ENCODE peak calls at places on chromosomes 2 and 18, in nine cellular contexts. D is GM12891; X is stimulated activated CD4-positive, alpha-beta T cell treated with anti-CD3 and anti-CD28 coated beads, Interleukin-1b, Interleukin-23, amount 100 ng/mL, for 4 hours; Q is CD8-positive, alpha-beta memory T cell; K is GM03348; A is NCI-H510A; H is T-helper 2 cell; Y is Right ventricle myocardium superior; C is RWPE1. B is an unnamed sample.

GRCh38 chr2:218406209-218406948 is 6.7 kb downstream of the CTDSP1 start:
- DNase-seq in Y (peak), H (peak), Q (peak), A (peak), X (peak), C (peak), D (peak), K (peak), B (peak)

GRCh38 chr18:74289137-74289536 is 2.6 kb downstream of the CYB5A start:
- DNase-seq in D (no peak), X (no peak), K (peak), H (no peak), Y (no peak), Q (no peak), A (no peak), C (no peak), B (no peak)

GRCh38 chr2:173909846-173910245 is 55.3 kb downstream of the SP3 start:
- DNase-seq in A (no peak), K (no peak), Y (no peak), H (no peak), C (no peak), X (no peak), D (no peak), Q (no peak), B (no peak)

GRCh38 chr2:34368304-34368703 is 769.2 kb upstream of the FAM98A start:
- DNase-seq in Q (no peak), K (no peak), A (no peak), X (no peak), D (no peak), H (no peak), Y (no peak), C (no peak), B (no peak)

GRCh38 chr2:225177098-225177497 is 134.8 kb upstream of the DOCK10 start:
- DNase-seq in Q (no peak), K (peak), H (no peak), A (no peak), X (no peak), Y (no peak), C (no peak), D (no peak), B (peak)

GRCh38 chr18:68648191-68648590 is 66.7 kb downstream of the TMX3 start:
- DNase-seq in K (no peak), Q (no peak), Y (no peak), C (no peak), H (no peak), D (no peak), A (no peak), X (no peak), B (no peak)

GRCh38 chr2:24505534-24505933 is 14.5 kb downstream of the NCOA1 start:
- DNase-seq in C (no peak), H (no peak), D (no peak), Y (no peak), Q (no peak), X (no peak), A (no peak), K (no peak), B (no peak)

GRCh38 chr18:73283788-73284187 is 416.0 kb upstream of the NETO1 start:
- DNase-seq in D (no peak), A (no peak), H (no peak), Q (no peak), K (no peak), Y (no peak), C (no peak), X (no peak), B (no peak)

GRCh38 chr2:221203138-221203537 is 369.0 kb downstream of the EPHA4 start:
- DNase-seq in X (no peak), C (no peak), K (no peak), H (no peak), D (no peak), Q (no peak), Y (no peak), A (no peak), B (no peak)

GRCh38 chr2:100744589-100744988 is 75.3 kb upstream of the NPAS2 start:
- DNase-seq in D (no peak), C (no peak), A (no peak), K (no peak), Q (no peak), H (no peak), X (no peak), Y (no peak), B (no peak)

GRCh38 chr2:201831469-201831868 is 25.1 kb downstream of the CDK15 start:
- DNase-seq in X (no peak), H (no peak), D (no peak), C (no peak), K (peak), A (no peak), Y (no peak), Q (no peak), B (no peak)

GRCh38 chr2:45242161-45242741 is 233.0 kb upstream of the SIX2 start:
- DNase-seq in X (no peak), Q (no peak), D (no peak), K (no peak), C (no peak), H (no peak), A (peak), Y (no peak), B (peak)

GRCh38 chr2:30293303-30293912 is 62.1 kb downstream of the LBH start:
- DNase-seq in A (no peak), X (no peak), D (no peak), Q (no peak), C (peak), H (no peak), Y (no peak), K (peak), B (no peak)

GRCh38 chr2:64165696-64166095 is 21.5 kb upstream of the PELI1 start:
- DNase-seq in Y (no peak), A (no peak), H (no peak), D (no peak), C (no peak), K (no peak), Q (no peak), X (no peak), B (no peak)

GRCh38 chr2:154226931-154227330 is 355.2 kb downstream of the GALNT13 start:
- DNase-seq in C (no peak), X (no peak), K (no peak), Y (no peak), Q (no peak), A (no peak), H (no peak), D (no peak), B (peak)

GRCh38 chr2:104701471-104701911 is 152.4 kb upstream of the POU3F3 start:
- DNase-seq in K (no peak), D (no peak), X (no peak), Y (no peak), C (no peak), A (no peak), H (no peak), Q (no peak), B (peak)

GRCh38 chr2:182716665-182716990 is 571 bp downstream of the DNAJC10 start:
- DNase-seq in A (peak), Y (no peak), X (peak), H (no peak), C (peak), K (no peak), D (no peak), Q (no peak), B (peak)

GRCh38 chr2:156279446-156279845 is 53.1 kb downstream of the NR4A2 start:
- DNase-seq in K (no peak), Q (no peak), A (no peak), D (no peak), C (no peak), Y (no peak), X (no peak), H (no peak), B (no peak)

GRCh38 chr2:47592381-47592780 is 189.4 kb downstream of the MSH2 start:
- DNase-seq in Y (no peak), A (no peak), C (no peak), Q (no peak), H (no peak), K (no peak), X (no peak), D (no peak), B (no peak)

GRCh38 chr18:42929857-42930256 is 185.6 kb downstream of the RIT2 start:
- DNase-seq in K (no peak), H (no peak), C (no peak), Q (no peak), Y (no peak), D (no peak), X (no peak), A (no peak), B (peak)